ENCODE peak calls at places on chromosomes 16 and 17, in nine cellular contexts. H, W, T, M, N, S, X, D and K are unnamed samples.

GRCh38 chr16:31453255-31454204 is 5.8 kb upstream of the ARMC5 start:
- DNase-seq in W (peak; percentile 36), N (peak; percentile 26), H (no peak), M (no peak), X (no peak), S (no peak), D (peak; percentile 35), T (peak; percentile 71), K (no peak)

GRCh38 chr17:78442648-78443128 is 64.2 kb downstream of the PGS1 start:
- DNase-seq in W (peak; percentile 88), S (no peak), H (peak; percentile 56), T (peak; percentile 92), X (no peak), N (peak; percentile 20), D (no peak), M (no peak), K (no peak)

GRCh38 chr17:57407287-57408063 is 151.2 kb downstream of the MSI2 start:
- DNase-seq in X (no peak), S (no peak), H (no peak), W (no peak), T (no peak), N (peak; percentile 39), M (no peak), D (no peak), K (peak; percentile 45)

GRCh38 chr17:78049609-78050008 is 78.9 kb downstream of the TMC6 start:
- DNase-seq in W (no peak), T (no peak), X (no peak), N (no peak), M (no peak), H (no peak), S (no peak), D (no peak), K (no peak)

GRCh38 chr17:8914554-8914953 is 47.1 kb upstream of the PIK3R6 start:
- DNase-seq in X (no peak), W (no peak), H (no peak), D (no peak), M (no peak), S (no peak), N (no peak), T (no peak), K (no peak)

GRCh38 chr17:6456914-6457687 is 12.8 kb downstream of the PIMREG start:
- DNase-seq in X (no peak), T (no peak), H (no peak), M (peak; percentile 8), D (peak; percentile 53), S (no peak), W (peak; percentile 76), N (peak; percentile 28), K (no peak)

GRCh38 chr17:21209511-21210175 is 4.3 kb downstream of the TMEM11 start:
- DNase-seq in T (no peak), W (no peak), X (no peak), N (no peak), H (no peak), S (peak; percentile 60), D (no peak), M (no peak), K (no peak)

GRCh38 chr17:76528156-76528527 is 9.4 kb downstream of the CYGB start:
- DNase-seq in H (no peak), N (no peak), M (no peak), T (no peak), D (no peak), W (peak; percentile 20), S (no peak), X (no peak), K (no peak)

GRCh38 chr17:62703776-62704380 is 76.4 kb downstream of the MRC2 start:
- DNase-seq in T (peak; percentile 87), D (peak; percentile 63), M (no peak), X (peak; percentile 82), W (peak; percentile 53), N (peak; percentile 60), S (peak; percentile 78), H (peak; percentile 77), K (peak; percentile 83)

GRCh38 chr17:77600346-77600745 is 358.2 kb upstream of the TNRC6C start:
- DNase-seq in N (no peak), M (no peak), H (no peak), D (no peak), X (no peak), S (no peak), W (no peak), T (no peak), K (no peak)

GRCh38 chr16:81367821-81368220 is 53.1 kb downstream of the GAN start:
- DNase-seq in M (no peak), D (no peak), W (no peak), X (no peak), H (no peak), S (no peak), T (no peak), N (no peak), K (no peak)

GRCh38 chr16:56513972-56514371 is 5.9 kb downstream of the BBS2 start:
- DNase-seq in N (peak; percentile 74), M (peak; percentile 34), W (peak; percentile 74), H (no peak), S (no peak), D (peak; percentile 52), T (no peak), X (no peak), K (no peak)

GRCh38 chr16:55588799-55589198 is 22.3 kb downstream of the CAPNS2 start:
- DNase-seq in S (no peak), W (no peak), X (no peak), H (no peak), M (no peak), T (no peak), D (no peak), N (no peak), K (no peak)

DNA sequence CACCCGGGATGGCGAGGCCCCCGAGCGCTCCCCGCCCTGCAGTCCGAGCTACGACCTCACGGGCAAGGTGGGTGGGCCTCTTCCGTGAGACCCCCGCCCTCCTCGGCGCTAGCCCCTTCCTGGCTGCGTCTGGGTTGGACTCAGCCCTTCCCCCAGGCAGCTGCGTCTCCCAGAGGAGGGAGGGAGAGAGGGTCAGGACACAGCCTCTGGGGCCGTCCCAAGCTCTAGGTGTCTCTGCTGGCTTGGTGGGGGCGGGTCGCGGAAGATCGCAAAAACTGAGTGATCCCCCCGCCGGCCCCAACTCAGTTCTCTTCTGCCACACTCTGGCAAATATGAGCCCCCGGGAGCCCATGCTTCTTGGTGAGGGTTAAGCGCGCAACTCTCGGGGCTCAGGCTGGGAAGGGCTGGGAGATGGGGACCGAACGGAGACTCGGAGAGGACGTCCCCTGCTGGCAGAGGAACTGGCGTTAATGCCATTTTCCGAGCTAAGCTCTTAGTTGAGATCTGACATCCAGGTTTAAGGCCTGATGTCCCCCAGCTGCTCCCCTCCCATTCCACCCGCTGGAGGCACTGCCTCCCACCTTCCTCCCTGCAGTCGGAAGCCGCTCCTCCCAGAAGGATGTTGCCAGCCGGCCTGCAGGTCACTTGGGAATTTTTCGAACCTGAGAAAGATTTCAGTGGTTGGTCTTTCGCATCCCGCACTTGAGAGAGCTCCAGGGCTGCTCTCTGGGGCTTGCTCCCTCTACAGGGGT is 419 bp downstream of the RAB37 start:
- DNase-seq in S (no peak), D (no peak), T (no peak), W (no peak), N (no peak), M (no peak), X (no peak), H (no peak), K (no peak)
- TF ChIP-seq CTCF in S (no peak), D (no peak), T (no peak), W (peak; percentile 33), N (peak; percentile 35), M (peak; percentile 23), X (peak; percentile 43), H (peak; percentile 33), K (peak; percentile 55)

GRCh38 chr16:78092755-78093154 is 6.7 kb upstream of the WWOX start:
- DNase-seq in M (no peak), H (no peak), X (no peak), D (no peak), T (no peak), S (no peak), N (no peak), W (no peak), K (no peak)

GRCh38 chr16:78091419-78091818 is 8.0 kb upstream of the WWOX start:
- DNase-seq in N (no peak), D (no peak), W (no peak), T (no peak), M (no peak), S (no peak), X (no peak), H (no peak), K (no peak)

GRCh38 chr16:78094998-78095397 is 4.5 kb upstream of the WWOX start:
- DNase-seq in D (no peak), M (no peak), H (no peak), T (no peak), S (no peak), X (no peak), W (no peak), N (no peak), K (no peak)

GRCh38 chr16:78096386-78096785 is 3.1 kb upstream of the WWOX start:
- DNase-seq in M (no peak), N (no peak), T (no peak), W (peak; percentile 4), D (peak; percentile 18), S (no peak), H (no peak), X (no peak), K (no peak)

DNA sequence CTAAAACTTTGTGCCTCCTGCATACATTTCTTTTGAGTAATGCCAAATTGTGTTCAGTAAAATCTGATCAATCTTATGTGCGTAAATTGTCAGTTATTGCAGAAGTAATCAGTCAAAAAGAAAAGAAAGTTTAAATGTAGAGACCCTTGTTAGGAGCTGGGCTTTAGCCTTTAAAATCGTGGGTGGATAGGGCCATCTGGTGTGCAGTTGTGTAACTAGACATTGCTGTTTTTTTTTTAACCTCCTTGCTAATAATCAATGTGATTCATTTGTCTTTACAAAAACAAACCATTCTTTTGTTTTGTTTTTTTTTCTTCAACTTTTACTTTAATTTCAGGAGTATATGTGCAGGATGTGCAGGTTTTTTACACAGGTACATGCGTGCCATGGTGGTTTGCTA is 5.3 kb upstream of the WWOX start:
- DNase-seq in D (no peak), X (no peak), N (no peak), M (no peak), W (no peak), S (no peak), H (no peak), T (no peak), K (no peak)
- TF ChIP-seq CTCF in D (no peak), X (peak; percentile 58), N (no peak), M (no peak), W (no peak), S (no peak), H (no peak), T (no peak), K (peak; percentile 46)

DNA sequence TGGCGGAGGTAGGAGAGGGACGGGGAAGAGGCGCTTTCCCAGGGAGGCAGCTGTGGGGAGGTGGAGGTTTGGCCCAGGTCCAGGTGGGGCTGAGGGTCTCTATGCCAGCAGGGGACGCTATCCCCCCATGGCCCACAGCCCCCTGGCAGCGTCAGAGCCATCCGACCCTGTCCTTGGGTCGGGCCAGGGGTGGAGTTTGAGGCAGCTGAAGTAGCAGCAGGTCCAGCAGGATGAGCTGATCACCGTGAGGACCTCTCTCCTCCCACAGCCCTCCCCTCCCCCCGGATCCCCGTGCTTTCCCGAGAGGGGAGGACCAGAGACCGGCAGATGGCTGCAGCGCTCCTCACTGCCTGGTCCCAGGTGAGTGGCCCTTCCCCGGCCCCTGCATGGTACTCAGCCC is 3.2 kb downstream of the ZNF205 start:
- DNase-seq in S (no peak), N (no peak), W (no peak), D (no peak), M (no peak), X (no peak), H (no peak), T (no peak), K (no peak)
- TF ChIP-seq CTCF in S (no peak), N (no peak), W (no peak), D (no peak), M (no peak), X (no peak), H (no peak), T (no peak), K (no peak)

GRCh38 chr17:37770631-37771518 is 26.0 kb upstream of the HNF1B start:
- DNase-seq in D (peak; percentile 55), H (peak; percentile 10), X (peak; percentile 43), T (no peak), M (peak; percentile 15), S (peak; percentile 79), N (peak; percentile 68), W (peak; percentile 62), K (peak; percentile 61)
- TF ChIP-seq CTCF in D (peak; percentile 66), H (peak; percentile 50), X (peak; percentile 71), T (no peak), M (peak; percentile 85), S (peak; percentile 55), N (peak; percentile 90), W (peak; percentile 80), K (peak; percentile 76)